ENCODE peak calls at places on chromosomes 12 and 14, in four cellular contexts. O is GM23248; K is CD4-positive, alpha-beta T cell; C is HCT116. U is an unnamed sample.

GRCh38 chr12:52090291-52090690 is 10.8 kb downstream of the SMIM41 start:
- DNase-seq in O (no peak), K (no peak), C (no peak), U (no peak)

GRCh38 chr12:49865109-49865781 is 22.3 kb upstream of the BCDIN3D start:
- DNase-seq in O (no peak), K (no peak), C (no peak), U (no peak)

GRCh38 chr14:102824832-102825231 is 47.6 kb downstream of the TRAF3 start:
- DNase-seq in O (peak; percentile 75), K (no peak), C (no peak), U (peak; percentile 83)

GRCh38 chr12:49034287-49034622 is 15.7 kb upstream of the PRKAG1 start:
- DNase-seq in O (no peak), K (no peak), C (no peak), U (no peak)

GRCh38 chr14:66070542-66071319 is 415.4 kb upstream of the CCDC196 start:
- DNase-seq in O (peak; percentile 29), K (peak; percentile 49), C (peak; percentile 35), U (no peak)

GRCh38 chr14:70811065-70811464 is 1.8 kb upstream of the MAP3K9 start:
- DNase-seq in O (no peak), K (no peak), C (no peak), U (no peak)

GRCh38 chr14:52954346-52955214 is 3.7 kb upstream of the FERMT2 start:
- DNase-seq in O (no peak), K (no peak), C (no peak), U (no peak)

GRCh38 chr12:93847517-93848452 is 170.6 kb downstream of the CRADD start:
- DNase-seq in O (peak; percentile 58), K (no peak), C (no peak), U (no peak)

GRCh38 chr14:67251573-67252226 is 10.5 kb downstream of the PALS1 start:
- DNase-seq in O (peak; percentile 41), K (no peak), C (no peak), U (no peak)

GRCh38 chr12:3236345-3237153 is 159.4 kb downstream of the TSPAN9 start:
- DNase-seq in O (peak; percentile 51), K (no peak), C (peak; percentile 42), U (no peak)

GRCh38 chr12:570237-570925 is 92.9 kb downstream of the NINJ2 start:
- DNase-seq in O (peak; percentile 96), K (no peak), C (peak; percentile 76), U (peak; percentile 91)

GRCh38 chr12:57726884-57727757 is 11.4 kb downstream of the AGAP2 start:
- DNase-seq in O (peak; percentile 69), K (no peak), C (no peak), U (peak; percentile 79)

DNA sequence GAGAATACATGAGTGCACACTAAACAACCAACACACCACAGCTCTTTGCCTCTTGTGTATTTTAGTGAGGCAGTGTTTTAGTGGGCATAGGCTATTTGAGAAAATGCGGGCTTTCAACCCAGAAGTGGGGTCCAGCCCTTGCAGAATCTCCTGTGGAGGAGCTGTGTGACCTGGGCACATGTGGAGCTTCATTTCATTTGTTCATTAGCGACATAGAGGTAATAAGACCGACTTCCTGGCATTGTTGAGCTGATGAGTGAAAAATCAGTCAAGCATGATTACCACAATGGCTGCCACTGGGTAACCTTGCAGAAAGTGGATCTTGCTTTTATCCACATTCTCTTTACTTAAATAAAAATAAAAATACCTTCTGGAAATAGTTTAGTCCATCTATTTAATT is 923.5 kb downstream of the BCL11B start:
- DNase-seq in O (no peak), K (no peak), C (no peak), U (no peak)
- H3K9me3 ChIP-seq in O (no peaks in the 10 kb centered on the region), K (no peaks in the 10 kb centered on the region), C (no peaks in the 10 kb centered on the region), U (no peaks in the 10 kb centered on the region)

GRCh38 chr14:94074534-94074933 is 6.5 kb downstream of the DDX24 start:
- DNase-seq in O (no peak), K (no peak), C (no peak), U (no peak)
- H3K9me3 ChIP-seq in O (peaks cover 3% of the 10 kb centered on the region), K (peaks cover 11% of the 10 kb centered on the region), C (no peaks in the 10 kb centered on the region), U (peaks cover 32% of the 10 kb centered on the region)

DNA sequence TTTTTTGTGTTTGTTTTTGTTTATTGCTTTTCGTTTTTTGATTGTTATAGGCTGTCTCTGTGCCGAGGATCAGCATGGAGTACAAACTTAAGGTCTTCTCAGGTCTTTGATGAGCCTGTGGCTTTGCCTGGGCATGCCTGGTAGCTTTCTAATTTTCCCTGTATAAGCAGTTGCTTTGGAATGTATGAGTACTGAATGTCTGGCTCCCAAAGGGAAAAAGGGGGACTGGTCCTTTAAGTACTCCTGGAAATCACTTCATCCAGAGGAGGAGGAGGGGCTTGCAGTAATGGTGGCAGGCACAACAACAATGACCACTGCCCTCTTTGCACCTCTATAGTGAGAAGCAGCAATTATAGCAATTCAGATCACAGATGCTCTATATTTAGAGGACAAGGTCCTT is 67.6 kb upstream of the TTC7B start:
- DNase-seq in O (no peak), K (no peak), C (no peak), U (no peak)
- H3K9me3 ChIP-seq in O (no peaks in the 10 kb centered on the region), K (no peaks in the 10 kb centered on the region), C (no peaks in the 10 kb centered on the region), U (peaks cover 14% of the 10 kb centered on the region)

DNA sequence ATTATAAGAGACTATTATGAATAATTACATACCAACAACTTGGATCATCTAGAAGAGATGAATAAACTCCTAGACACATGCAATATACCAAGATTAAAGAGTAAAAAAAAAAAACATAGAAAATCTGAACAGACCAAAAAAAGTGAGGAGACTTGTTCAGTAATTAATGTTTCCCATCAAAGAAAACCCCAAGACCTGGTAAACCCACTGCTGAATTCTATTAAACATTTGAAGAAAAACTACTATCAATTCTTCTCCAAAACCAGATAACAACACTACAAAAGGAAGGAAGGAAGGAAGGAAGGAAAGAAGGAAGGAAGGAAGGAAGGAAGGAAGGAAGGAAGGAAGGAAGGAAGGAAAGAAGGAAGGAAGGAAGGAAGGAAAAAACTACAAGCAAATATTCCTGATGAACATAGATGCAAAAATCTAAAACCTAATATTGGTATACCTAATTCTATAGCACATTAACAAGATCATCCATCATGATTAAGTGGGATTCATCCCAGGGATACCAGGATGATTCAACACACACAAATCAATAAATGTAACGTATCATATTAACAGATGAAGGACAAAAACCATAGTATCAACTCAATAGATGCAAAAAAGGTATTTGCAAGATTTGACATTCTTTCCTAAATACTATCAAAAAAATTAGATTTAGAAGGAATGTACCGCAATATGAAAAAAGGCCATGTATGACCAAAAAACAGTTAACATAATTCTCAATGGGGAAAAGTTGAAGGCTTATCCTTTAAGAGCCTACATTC is 445.5 kb downstream of the KCNH5 start:
- DNase-seq in O (no peak), K (no peak), C (no peak), U (no peak)
- H3K9me3 ChIP-seq in O (no peaks in the 10 kb centered on the region), K (peaks cover 17% of the 10 kb centered on the region), C (peaks cover 6% of the 10 kb centered on the region), U (peaks cover 18% of the 10 kb centered on the region)

GRCh38 chr14:106395460-106396050 is 869.2 kb downstream of the TMEM121 start:
- DNase-seq in O (no peak), K (no peak), C (no peak), U (no peak)
- H3K9me3 ChIP-seq in O (no peaks in the 10 kb centered on the region), K (no peaks in the 10 kb centered on the region), C (peaks cover 7% of the 10 kb centered on the region), U (no peaks in the 10 kb centered on the region)

DNA sequence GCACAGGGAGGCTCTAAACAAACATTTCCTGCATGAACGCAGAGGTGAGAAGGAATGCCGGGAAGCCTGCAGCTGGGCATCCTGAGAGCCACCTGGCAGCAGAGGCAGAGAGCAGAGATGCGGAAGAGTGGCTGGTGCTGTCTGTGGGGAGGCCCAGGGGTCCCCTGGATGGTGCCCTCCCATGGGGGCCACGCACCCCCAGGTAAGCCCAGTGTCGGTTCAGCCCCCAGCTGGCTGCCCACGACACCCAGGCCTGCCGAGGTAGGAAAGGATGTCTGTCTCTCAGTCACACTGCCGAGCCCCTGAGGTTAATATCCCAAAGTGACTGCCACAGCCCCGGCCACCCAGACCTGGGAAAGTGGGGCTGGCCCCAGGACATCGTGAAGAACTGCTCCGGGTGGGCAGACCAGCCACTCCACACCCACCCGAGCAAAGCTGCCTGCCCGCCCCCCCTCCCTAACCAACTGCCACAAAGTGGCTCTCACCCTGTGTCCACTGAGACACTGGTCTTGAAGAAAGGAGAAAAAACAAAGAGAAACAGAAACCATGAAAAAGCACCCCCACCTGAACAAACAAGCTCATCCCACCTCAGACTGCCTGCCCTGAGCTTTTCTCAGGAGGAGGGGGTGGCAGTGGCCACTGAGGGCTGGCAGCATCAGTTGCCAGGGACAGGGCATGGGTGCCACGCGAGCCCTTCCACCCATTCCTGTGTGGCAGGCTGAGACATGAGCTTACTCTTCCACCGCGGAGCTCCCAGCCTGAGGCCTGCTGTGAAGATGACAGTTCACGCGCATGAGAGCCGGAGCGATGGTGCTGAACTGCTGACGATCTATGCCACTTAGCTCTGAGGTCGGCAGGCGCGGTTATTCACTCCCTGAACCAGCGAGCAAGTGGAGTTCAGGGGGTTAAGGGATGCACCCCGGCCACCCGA is 40.8 kb downstream of the CCDC88C start:
- DNase-seq in O (no peak), K (no peak), C (no peak), U (peak; percentile 58)
- H3K9me3 ChIP-seq in O (no peaks in the 10 kb centered on the region), K (no peaks in the 10 kb centered on the region), C (no peaks in the 10 kb centered on the region), U (no peaks in the 10 kb centered on the region)

GRCh38 chr12:72815421-72815820 is 543.3 kb downstream of the TRHDE start:
- DNase-seq in O (no peak), K (no peak), C (no peak), U (no peak)
- H3K9me3 ChIP-seq in O (no peaks in the 10 kb centered on the region), K (no peaks in the 10 kb centered on the region), C (no peaks in the 10 kb centered on the region), U (peaks cover 3% of the 10 kb centered on the region)

U was measured in heart left ventricle.